ENCODE peak calls at places on chromosomes 13 and 19, in five cellular contexts. One of them, this sample, is unnamed.

GRCh38 chr13:113153810-113154748 is 4.4 kb upstream of the PROZ start:
- DNase-seq in GM06990: peak
- DNase-seq in MCF 10A: peak
- DNase-seq in heart right ventricle: peak
- DNase-seq in NCI-H1694: peak
- DNase-seq in this sample: peak

GRCh38 chr13:50387124-50387581 is 371.9 kb downstream of the KCNRG start:
- DNase-seq in GM06990: no peak
- DNase-seq in MCF 10A: no peak
- DNase-seq in heart right ventricle: peak
- DNase-seq in NCI-H1694: peak
- DNase-seq in this sample: peak

GRCh38 chr13:52452470-52452869 is 2.0 kb upstream of the VPS36 start:
- DNase-seq in GM06990: no peak
- DNase-seq in MCF 10A: no peak
- DNase-seq in heart right ventricle: no peak
- DNase-seq in NCI-H1694: no peak
- DNase-seq in this sample: no peak

GRCh38 chr13:25981060-25981459 is 70.8 kb downstream of the SHISA2 start:
- DNase-seq in GM06990: no peak
- DNase-seq in MCF 10A: no peak
- DNase-seq in heart right ventricle: no peak
- DNase-seq in NCI-H1694: no peak
- DNase-seq in this sample: no peak

GRCh38 chr13:113423225-113424170 is 29.8 kb downstream of the ADPRHL1 start:
- DNase-seq in GM06990: no peak
- DNase-seq in MCF 10A: no peak
- DNase-seq in heart right ventricle: no peak
- DNase-seq in NCI-H1694: no peak
- DNase-seq in this sample: no peak

GRCh38 chr13:63198076-63198475 is 1782.4 kb upstream of the PCDH20 start:
- DNase-seq in GM06990: no peak
- DNase-seq in MCF 10A: no peak
- DNase-seq in heart right ventricle: no peak
- DNase-seq in NCI-H1694: no peak
- DNase-seq in this sample: no peak

GRCh38 chr13:108597943-108598342 is 31.5 kb upstream of the MYO16 start:
- DNase-seq in GM06990: no peak
- DNase-seq in MCF 10A: no peak
- DNase-seq in heart right ventricle: no peak
- DNase-seq in NCI-H1694: no peak
- DNase-seq in this sample: no peak

GRCh38 chr13:37074703-37075102 is 15.2 kb upstream of the SUPT20H start:
- DNase-seq in GM06990: no peak
- DNase-seq in MCF 10A: peak
- DNase-seq in heart right ventricle: no peak
- DNase-seq in NCI-H1694: peak
- DNase-seq in this sample: no peak

GRCh38 chr13:112894673-112895481 is 74.1 kb upstream of the MCF2L start:
- DNase-seq in GM06990: no peak
- DNase-seq in MCF 10A: no peak
- DNase-seq in heart right ventricle: no peak
- DNase-seq in NCI-H1694: no peak
- DNase-seq in this sample: no peak

GRCh38 chr13:110964229-110965037 is 49.6 kb upstream of the ANKRD10 start:
- DNase-seq in GM06990: no peak
- DNase-seq in MCF 10A: no peak
- DNase-seq in heart right ventricle: no peak
- DNase-seq in NCI-H1694: no peak
- DNase-seq in this sample: no peak

GRCh38 chr13:33279898-33280549 is 5.5 kb downstream of the STARD13 start:
- DNase-seq in GM06990: no peak
- DNase-seq in MCF 10A: peak
- DNase-seq in heart right ventricle: no peak
- DNase-seq in NCI-H1694: no peak
- DNase-seq in this sample: no peak

GRCh38 chr13:73224708-73225107 is 165.9 kb downstream of the KLF5 start:
- DNase-seq in GM06990: no peak
- DNase-seq in MCF 10A: peak
- DNase-seq in heart right ventricle: no peak
- DNase-seq in NCI-H1694: no peak
- DNase-seq in this sample: no peak

GRCh38 chr19:14554382-14554812 is 17.5 kb downstream of the NDUFB7 start:
- DNase-seq in GM06990: no peak
- DNase-seq in MCF 10A: peak
- DNase-seq in heart right ventricle: no peak
- DNase-seq in NCI-H1694: peak
- DNase-seq in this sample: no peak

GRCh38 chr19:15732388-15732787 is 4.6 kb downstream of the OR10H2 start:
- DNase-seq in GM06990: no peak
- DNase-seq in MCF 10A: no peak
- DNase-seq in heart right ventricle: no peak
- DNase-seq in NCI-H1694: no peak
- DNase-seq in this sample: no peak

GRCh38 chr19:35206379-35206778 is 22.2 kb downstream of the FAM187B start:
- DNase-seq in GM06990: peak
- DNase-seq in MCF 10A: no peak
- DNase-seq in heart right ventricle: no peak
- DNase-seq in NCI-H1694: no peak
- DNase-seq in this sample: no peak

GRCh38 chr13:36736119-36736726 is 62.4 kb downstream of the SERTM1 start:
- DNase-seq in GM06990: no peak
- DNase-seq in MCF 10A: peak
- DNase-seq in heart right ventricle: peak
- DNase-seq in NCI-H1694: peak
- DNase-seq in this sample: no peak

GRCh38 chr19:13621413-13621812 is 115.1 kb upstream of the CACNA1A start:
- DNase-seq in GM06990: no peak
- DNase-seq in MCF 10A: peak
- DNase-seq in heart right ventricle: no peak
- DNase-seq in NCI-H1694: no peak
- DNase-seq in this sample: no peak

GRCh38 chr19:15286688-15287355 is 45.5 kb downstream of the BRD4 start:
- DNase-seq in GM06990: no peak
- DNase-seq in MCF 10A: no peak
- DNase-seq in heart right ventricle: no peak
- DNase-seq in NCI-H1694: no peak
- DNase-seq in this sample: no peak

GRCh38 chr19:607301-608154 is 17.8 kb downstream of the HCN2 start:
- DNase-seq in GM06990: no peak
- DNase-seq in MCF 10A: no peak
- DNase-seq in heart right ventricle: no peak
- DNase-seq in NCI-H1694: no peak
- DNase-seq in this sample: no peak

GRCh38 chr13:44549461-44549860 is 26.7 kb downstream of the TSC22D1 start:
- DNase-seq in GM06990: no peak
- DNase-seq in MCF 10A: no peak
- DNase-seq in heart right ventricle: no peak
- DNase-seq in NCI-H1694: no peak
- DNase-seq in this sample: no peak

GRCh38 chr19:40974633-40975037 is 16.4 kb upstream of the CYP2B6 start:
- DNase-seq in GM06990: no peak
- DNase-seq in MCF 10A: peak
- DNase-seq in heart right ventricle: peak
- DNase-seq in NCI-H1694: peak
- DNase-seq in this sample: peak

GRCh38 chr13:66399873-66400272 is 830.3 kb downstream of the PCDH9 start:
- DNase-seq in GM06990: no peak
- DNase-seq in MCF 10A: no peak
- DNase-seq in heart right ventricle: no peak
- DNase-seq in NCI-H1694: no peak
- DNase-seq in this sample: no peak

GRCh38 chr13:113664751-113665581 is 2.1 kb upstream of the GRK1 start:
- DNase-seq in GM06990: no peak
- DNase-seq in MCF 10A: no peak
- DNase-seq in heart right ventricle: no peak
- DNase-seq in NCI-H1694: no peak
- DNase-seq in this sample: peak

GRCh38 chr13:83378901-83379300 is 503.4 kb downstream of the SLITRK1 start:
- DNase-seq in GM06990: no peak
- DNase-seq in MCF 10A: no peak
- DNase-seq in heart right ventricle: no peak
- DNase-seq in NCI-H1694: no peak
- DNase-seq in this sample: no peak

GRCh38 chr19:5895890-5896289 is 7.7 kb downstream of the NDUFA11 start:
- DNase-seq in GM06990: no peak
- DNase-seq in MCF 10A: no peak
- DNase-seq in heart right ventricle: no peak
- DNase-seq in NCI-H1694: no peak
- DNase-seq in this sample: no peak

GRCh38 chr19:57241181-57241580 is 749 bp downstream of the ZNF805 start:
- DNase-seq in GM06990: no peak
- DNase-seq in MCF 10A: peak
- DNase-seq in heart right ventricle: no peak
- DNase-seq in NCI-H1694: no peak
- DNase-seq in this sample: peak

GRCh38 chr19:472005-472858 is 11.4 kb upstream of the SHC2 start:
- DNase-seq in GM06990: no peak
- DNase-seq in MCF 10A: no peak
- DNase-seq in heart right ventricle: no peak
- DNase-seq in NCI-H1694: no peak
- DNase-seq in this sample: no peak

This sample was measured in cardiac septum.